ENCODE peak calls at places on chromosomes 3 and 15, in eight cellular contexts. One of them, this sample, is unnamed.
A peak's percentile ranks its signal among the peaks of the same experiment; 100 is the strongest.

GRCh38 chr15:63385911-63386531 is 4.4 kb upstream of the CA12 start:
- DNase-seq in HT1080: peak; percentile 50
- DNase-seq in nephron progenitor cell: no peak
- DNase-seq in body of pancreas: no peak
- DNase-seq in activated naive CD8-positive, alpha-beta T cell treated with anti-CD3 and anti-CD28 coated beads, Interleukin-2, amount 50 U/mL, for 24 hours: no peak
- DNase-seq in HCT116: no peak
- DNase-seq in stimulated activated CD4-positive, alpha-beta T cell treated with anti-CD3 and anti-CD28 coated beads, TNF-alpha, amount 100 ng/mL, for 1 hour: no peak
- DNase-seq in astrocyte of the spinal cord: no peak
- DNase-seq in this sample: no peak

GRCh38 chr3:195119461-195120198 is 151.3 kb downstream of the XXYLT1 start:
- DNase-seq in activated naive CD8-positive, alpha-beta T cell treated with anti-CD3 and anti-CD28 coated beads, Interleukin-2, amount 50 U/mL, for 24 hours: no peak
- DNase-seq in HT1080: peak; percentile 94
- DNase-seq in body of pancreas: no peak
- DNase-seq in nephron progenitor cell: peak; percentile 33
- DNase-seq in astrocyte of the spinal cord: peak; percentile 91
- DNase-seq in stimulated activated CD4-positive, alpha-beta T cell treated with anti-CD3 and anti-CD28 coated beads, TNF-alpha, amount 100 ng/mL, for 1 hour: no peak
- DNase-seq in HCT116: no peak
- DNase-seq in this sample: peak; percentile 86

GRCh38 chr3:116517308-116517707 is 72.0 kb upstream of the LSAMP start:
- DNase-seq in activated naive CD8-positive, alpha-beta T cell treated with anti-CD3 and anti-CD28 coated beads, Interleukin-2, amount 50 U/mL, for 24 hours: no peak
- DNase-seq in nephron progenitor cell: no peak
- DNase-seq in astrocyte of the spinal cord: peak; percentile 5
- DNase-seq in HT1080: peak; percentile 11
- DNase-seq in stimulated activated CD4-positive, alpha-beta T cell treated with anti-CD3 and anti-CD28 coated beads, TNF-alpha, amount 100 ng/mL, for 1 hour: no peak
- DNase-seq in HCT116: no peak
- DNase-seq in body of pancreas: no peak
- DNase-seq in this sample: peak; percentile 12

GRCh38 chr3:158709666-158710083 is 22.6 kb downstream of the RARRES1 start:
- DNase-seq in stimulated activated CD4-positive, alpha-beta T cell treated with anti-CD3 and anti-CD28 coated beads, TNF-alpha, amount 100 ng/mL, for 1 hour: no peak
- DNase-seq in activated naive CD8-positive, alpha-beta T cell treated with anti-CD3 and anti-CD28 coated beads, Interleukin-2, amount 50 U/mL, for 24 hours: no peak
- DNase-seq in HT1080: peak; percentile 98
- DNase-seq in body of pancreas: no peak
- DNase-seq in nephron progenitor cell: no peak
- DNase-seq in astrocyte of the spinal cord: peak; percentile 99
- DNase-seq in HCT116: no peak
- DNase-seq in this sample: peak; percentile 97

GRCh38 chr15:101437209-101437608 is 52.3 kb downstream of the PCSK6 start:
- DNase-seq in body of pancreas: no peak
- DNase-seq in HCT116: no peak
- DNase-seq in astrocyte of the spinal cord: no peak
- DNase-seq in HT1080: peak; percentile 37
- DNase-seq in activated naive CD8-positive, alpha-beta T cell treated with anti-CD3 and anti-CD28 coated beads, Interleukin-2, amount 50 U/mL, for 24 hours: no peak
- DNase-seq in stimulated activated CD4-positive, alpha-beta T cell treated with anti-CD3 and anti-CD28 coated beads, TNF-alpha, amount 100 ng/mL, for 1 hour: no peak
- DNase-seq in nephron progenitor cell: no peak
- DNase-seq in this sample: no peak

GRCh38 chr3:195001261-195001660 is 269.7 kb downstream of the XXYLT1 start:
- DNase-seq in nephron progenitor cell: no peak
- DNase-seq in HT1080: no peak
- DNase-seq in body of pancreas: no peak
- DNase-seq in HCT116: no peak
- DNase-seq in stimulated activated CD4-positive, alpha-beta T cell treated with anti-CD3 and anti-CD28 coated beads, TNF-alpha, amount 100 ng/mL, for 1 hour: no peak
- DNase-seq in activated naive CD8-positive, alpha-beta T cell treated with anti-CD3 and anti-CD28 coated beads, Interleukin-2, amount 50 U/mL, for 24 hours: no peak
- DNase-seq in astrocyte of the spinal cord: no peak
- DNase-seq in this sample: no peak

GRCh38 chr3:77179762-77180161 is 139.9 kb downstream of the ROBO2 start:
- DNase-seq in astrocyte of the spinal cord: no peak
- DNase-seq in nephron progenitor cell: no peak
- DNase-seq in stimulated activated CD4-positive, alpha-beta T cell treated with anti-CD3 and anti-CD28 coated beads, TNF-alpha, amount 100 ng/mL, for 1 hour: no peak
- DNase-seq in activated naive CD8-positive, alpha-beta T cell treated with anti-CD3 and anti-CD28 coated beads, Interleukin-2, amount 50 U/mL, for 24 hours: no peak
- DNase-seq in HCT116: no peak
- DNase-seq in body of pancreas: no peak
- DNase-seq in HT1080: no peak
- DNase-seq in this sample: peak; percentile 0

GRCh38 chr3:177601120-177601519 is 403.8 kb upstream of the TBL1XR1 start:
- DNase-seq in astrocyte of the spinal cord: no peak
- DNase-seq in body of pancreas: no peak
- DNase-seq in stimulated activated CD4-positive, alpha-beta T cell treated with anti-CD3 and anti-CD28 coated beads, TNF-alpha, amount 100 ng/mL, for 1 hour: no peak
- DNase-seq in HCT116: no peak
- DNase-seq in activated naive CD8-positive, alpha-beta T cell treated with anti-CD3 and anti-CD28 coated beads, Interleukin-2, amount 50 U/mL, for 24 hours: no peak
- DNase-seq in nephron progenitor cell: no peak
- DNase-seq in HT1080: no peak
- DNase-seq in this sample: no peak

GRCh38 chr3:177424541-177424940 is 227.3 kb upstream of the TBL1XR1 start:
- DNase-seq in nephron progenitor cell: no peak
- DNase-seq in stimulated activated CD4-positive, alpha-beta T cell treated with anti-CD3 and anti-CD28 coated beads, TNF-alpha, amount 100 ng/mL, for 1 hour: no peak
- DNase-seq in astrocyte of the spinal cord: no peak
- DNase-seq in HT1080: no peak
- DNase-seq in HCT116: no peak
- DNase-seq in activated naive CD8-positive, alpha-beta T cell treated with anti-CD3 and anti-CD28 coated beads, Interleukin-2, amount 50 U/mL, for 24 hours: no peak
- DNase-seq in body of pancreas: no peak
- DNase-seq in this sample: no peak